ENCODE peak calls at places on chromosomes 12 and 14, in four cellular contexts. One of them, this sample, is unnamed.

GRCh38 chr12:45601888-45602287 is 127.6 kb upstream of the ARID2 start:
- DNase-seq in HepG2: no peak
- DNase-seq in SK-N-SH: peak; percentile 68
- DNase-seq in GM12878: no peak
- DNase-seq in this sample: no peak

GRCh38 chr14:90300649-90301048 is 31.1 kb downstream of the NRDE2 start:
- DNase-seq in SK-N-SH: no peak
- DNase-seq in GM12878: no peak
- DNase-seq in HepG2: no peak
- DNase-seq in this sample: no peak

GRCh38 chr14:100532916-100533630 is 54.1 kb downstream of the BEGAIN start:
- DNase-seq in SK-N-SH: peak; percentile 46
- DNase-seq in GM12878: no peak
- DNase-seq in HepG2: no peak
- DNase-seq in this sample: no peak

GRCh38 chr12:123057505-123058265 is 77.2 kb downstream of the ARL6IP4 start:
- DNase-seq in HepG2: no peak
- DNase-seq in SK-N-SH: no peak
- DNase-seq in GM12878: no peak
- DNase-seq in this sample: no peak

GRCh38 chr12:105296116-105297095 is 34.1 kb upstream of the C12orf75 start:
- DNase-seq in GM12878: no peak
- DNase-seq in SK-N-SH: no peak
- DNase-seq in HepG2: no peak
- DNase-seq in this sample: no peak

GRCh38 chr14:54253195-54253947 is 143.4 kb upstream of the CDKN3 start:
- DNase-seq in SK-N-SH: no peak
- DNase-seq in HepG2: peak; percentile 30
- DNase-seq in GM12878: no peak
- DNase-seq in this sample: no peak

GRCh38 chr14:94317259-94317658 is 5.9 kb downstream of the SERPINA6 start:
- DNase-seq in HepG2: peak; percentile 78
- DNase-seq in SK-N-SH: no peak
- DNase-seq in GM12878: no peak
- DNase-seq in this sample: no peak

GRCh38 chr12:40098406-40099145 is 7.3 kb downstream of the SLC2A13 start:
- DNase-seq in HepG2: no peak
- DNase-seq in SK-N-SH: no peak
- DNase-seq in GM12878: no peak
- DNase-seq in this sample: no peak

GRCh38 chr12:122753213-122753571 is 568 bp downstream of the DENR start:
- DNase-seq in SK-N-SH: no peak
- DNase-seq in GM12878: no peak
- DNase-seq in HepG2: no peak
- DNase-seq in this sample: no peak

GRCh38 chr14:20454359-20454644 is 310 bp downstream of the OSGEP start:
- DNase-seq in HepG2: no peak
- DNase-seq in SK-N-SH: no peak
- DNase-seq in GM12878: no peak
- DNase-seq in this sample: no peak

GRCh38 chr12:84128117-84128991 is 784.2 kb downstream of the SLC6A15 start:
- DNase-seq in GM12878: no peak
- DNase-seq in SK-N-SH: no peak
- DNase-seq in HepG2: no peak
- DNase-seq in this sample: peak; percentile 2

GRCh38 chr12:116616536-116617248 is 57.5 kb downstream of the MAP1LC3B2 start:
- DNase-seq in SK-N-SH: no peak
- DNase-seq in GM12878: no peak
- DNase-seq in HepG2: no peak
- DNase-seq in this sample: no peak

GRCh38 chr12:21940549-21940948 is 677 bp downstream of the ABCC9 start:
- DNase-seq in GM12878: no peak
- DNase-seq in HepG2: no peak
- DNase-seq in SK-N-SH: no peak
- DNase-seq in this sample: no peak

GRCh38 chr12:2751686-2752085 is 43.1 kb upstream of the FKBP4 start:
- DNase-seq in SK-N-SH: peak; percentile 32
- DNase-seq in GM12878: no peak
- DNase-seq in HepG2: no peak
- DNase-seq in this sample: no peak

GRCh38 chr12:99984271-99985128 is at the start of gene ANKS1B:
- DNase-seq in GM12878: no peak
- DNase-seq in SK-N-SH: peak; percentile 89
- DNase-seq in HepG2: no peak
- DNase-seq in this sample: peak; percentile 52

GRCh38 chr14:62443796-62444195 is 601.5 kb downstream of the KCNH5 start:
- DNase-seq in SK-N-SH: no peak
- DNase-seq in HepG2: no peak
- DNase-seq in GM12878: no peak
- DNase-seq in this sample: no peak

GRCh38 chr14:79543966-79544365 is 667.3 kb downstream of the DIO2 start:
- DNase-seq in HepG2: no peak
- DNase-seq in SK-N-SH: peak; percentile 1
- DNase-seq in GM12878: no peak
- DNase-seq in this sample: peak; percentile 6
- TF ChIP-seq MAX in HepG2: no peak
- TF ChIP-seq MAX in SK-N-SH: no peak
- TF ChIP-seq MAX in GM12878: no peak
- TF ChIP-seq MAX in this sample: no peak

GRCh38 chr14:65170318-65170717 is 68.0 kb upstream of the MAX start:
- DNase-seq in SK-N-SH: peak; percentile 26
- DNase-seq in GM12878: no peak
- DNase-seq in HepG2: no peak
- DNase-seq in this sample: no peak
- H2AFZ ChIP-seq in SK-N-SH: peak overlapping the region; percentile 82
- H2AFZ ChIP-seq in GM12878: peak overlapping the region; percentile 85
- H2AFZ ChIP-seq in HepG2: no peak overlapping the region
- H2AFZ ChIP-seq in this sample: peak overlapping the region; percentile 55

DNA sequence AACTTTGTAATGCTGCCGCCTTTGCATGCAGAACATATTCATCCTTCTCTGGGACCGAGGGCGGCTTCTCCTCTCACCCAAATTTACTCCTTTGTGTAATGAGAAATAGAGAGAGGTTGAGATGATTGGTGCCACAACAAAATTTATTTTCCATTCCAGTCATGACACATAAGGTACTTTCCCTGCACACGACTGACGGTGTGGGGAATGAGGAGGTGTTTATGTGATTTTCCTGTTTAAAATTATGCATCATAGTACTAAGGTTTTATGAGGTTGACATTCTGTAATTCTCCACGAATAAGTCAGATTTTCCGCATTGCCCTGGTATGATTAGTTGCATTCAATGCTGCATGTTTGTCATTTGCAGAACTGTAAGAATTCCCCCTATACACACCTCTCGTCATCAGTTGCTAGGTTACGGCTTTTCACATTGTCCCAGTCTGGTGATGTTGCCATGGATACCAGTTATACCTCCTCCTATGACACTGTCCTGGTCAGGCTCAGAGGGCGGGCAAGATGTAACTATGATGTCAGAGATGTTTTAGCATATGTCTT is 23.1 kb downstream of the BICDL1 start:
- DNase-seq in GM12878: peak; percentile 93
- DNase-seq in HepG2: no peak
- DNase-seq in SK-N-SH: peak; percentile 66
- DNase-seq in this sample: peak; percentile 16
- TF ChIP-seq MAX in GM12878: no peak
- TF ChIP-seq MAX in HepG2: no peak
- TF ChIP-seq MAX in SK-N-SH: no peak
- TF ChIP-seq MAX in this sample: no peak

DNA sequence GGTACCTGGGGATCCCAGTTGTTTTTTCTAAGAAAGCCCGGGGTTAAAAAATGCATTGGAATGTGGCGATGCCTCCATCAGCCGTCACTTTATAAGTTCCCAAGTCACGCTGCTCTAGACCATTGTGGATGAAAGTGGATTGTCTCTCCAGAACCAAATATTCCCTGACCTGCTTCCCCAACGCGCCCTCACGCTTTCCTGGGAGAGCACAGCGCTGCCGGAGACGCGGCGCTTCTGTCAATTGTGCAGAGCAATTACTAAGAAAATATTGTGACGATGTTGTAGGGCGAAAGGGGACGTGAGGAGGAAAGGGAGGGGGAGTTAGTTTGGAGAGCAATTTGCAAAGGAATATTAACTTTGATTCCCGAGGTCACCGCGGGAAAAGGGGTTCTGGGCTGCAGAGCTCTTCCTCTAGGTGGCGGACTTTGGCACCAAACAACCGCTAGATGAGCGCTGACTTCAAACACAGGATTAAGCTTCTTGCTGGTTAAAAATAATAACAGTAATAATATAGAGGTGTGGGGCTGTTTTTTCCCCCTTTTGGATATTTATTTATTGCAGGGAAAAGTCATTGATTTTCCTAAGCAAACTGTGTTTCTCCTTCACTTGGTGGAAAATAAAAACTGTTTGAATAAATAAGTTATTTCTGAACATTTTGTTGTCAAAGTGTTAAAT is 9.6 kb upstream of the FOXG1 start:
- DNase-seq in HepG2: peak; percentile 72
- DNase-seq in SK-N-SH: peak; percentile 52
- DNase-seq in GM12878: no peak
- DNase-seq in this sample: peak; percentile 9
- H2AFZ ChIP-seq in HepG2: no peak overlapping the region
- H2AFZ ChIP-seq in SK-N-SH: no peak overlapping the region
- H2AFZ ChIP-seq in GM12878: no peak overlapping the region
- H2AFZ ChIP-seq in this sample: no peak overlapping the region

GRCh38 chr12:79487386-79488110 is 203.2 kb downstream of the PAWR start:
- DNase-seq in GM12878: no peak
- DNase-seq in HepG2: no peak
- DNase-seq in SK-N-SH: no peak
- DNase-seq in this sample: no peak

GRCh38 chr12:79482921-79483320 is 207.8 kb downstream of the PAWR start:
- DNase-seq in HepG2: no peak
- DNase-seq in SK-N-SH: no peak
- DNase-seq in GM12878: no peak
- DNase-seq in this sample: no peak

DNA sequence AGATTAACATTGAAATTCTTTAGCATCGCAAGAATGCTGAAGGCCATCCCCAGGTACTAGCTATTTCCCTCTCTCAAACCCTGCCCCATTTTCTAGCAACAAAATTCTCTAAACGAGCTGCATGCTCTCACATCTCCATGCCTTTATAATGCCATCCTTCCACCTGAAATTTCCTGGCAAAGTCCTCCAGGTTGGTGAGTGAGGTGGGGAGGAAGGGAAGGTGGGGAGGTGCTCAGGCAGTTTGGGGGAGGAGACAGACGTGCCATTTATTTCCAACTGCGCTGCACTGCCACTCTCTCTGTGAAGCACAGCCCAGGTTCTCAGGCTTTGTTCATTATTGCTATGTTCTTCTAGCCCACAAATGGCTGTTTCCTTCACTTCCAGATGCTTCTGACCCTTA is 208.4 kb downstream of the PAWR start:
- DNase-seq in SK-N-SH: no peak
- DNase-seq in GM12878: no peak
- DNase-seq in HepG2: no peak
- DNase-seq in this sample: no peak
- TF ChIP-seq MAX in SK-N-SH: no peak
- TF ChIP-seq MAX in GM12878: no peak
- TF ChIP-seq MAX in HepG2: no peak
- TF ChIP-seq MAX in this sample: no peak

GRCh38 chr12:29054790-29055663 is 94.1 kb upstream of the FAR2 start:
- DNase-seq in GM12878: no peak
- DNase-seq in HepG2: no peak
- DNase-seq in SK-N-SH: peak; percentile 73
- DNase-seq in this sample: no peak

GRCh38 chr12:29050503-29050902 is 98.6 kb upstream of the FAR2 start:
- DNase-seq in HepG2: no peak
- DNase-seq in GM12878: no peak
- DNase-seq in SK-N-SH: no peak
- DNase-seq in this sample: no peak

GRCh38 chr12:29048787-29049186 is 100.3 kb upstream of the FAR2 start:
- DNase-seq in HepG2: no peak
- DNase-seq in SK-N-SH: no peak
- DNase-seq in GM12878: no peak
- DNase-seq in this sample: no peak

GRCh38 chr12:29051221-29051620 is 97.9 kb upstream of the FAR2 start:
- DNase-seq in SK-N-SH: no peak
- DNase-seq in GM12878: no peak
- DNase-seq in HepG2: no peak
- DNase-seq in this sample: no peak

GRCh38 chr12:29053567-29053966 is 95.5 kb upstream of the FAR2 start:
- DNase-seq in GM12878: no peak
- DNase-seq in HepG2: no peak
- DNase-seq in SK-N-SH: no peak
- DNase-seq in this sample: peak; percentile 7
- H2AFZ ChIP-seq in GM12878: no peak overlapping the region
- H2AFZ ChIP-seq in HepG2: no peak overlapping the region
- H2AFZ ChIP-seq in SK-N-SH: no peak overlapping the region
- H2AFZ ChIP-seq in this sample: no peak overlapping the region

DNA sequence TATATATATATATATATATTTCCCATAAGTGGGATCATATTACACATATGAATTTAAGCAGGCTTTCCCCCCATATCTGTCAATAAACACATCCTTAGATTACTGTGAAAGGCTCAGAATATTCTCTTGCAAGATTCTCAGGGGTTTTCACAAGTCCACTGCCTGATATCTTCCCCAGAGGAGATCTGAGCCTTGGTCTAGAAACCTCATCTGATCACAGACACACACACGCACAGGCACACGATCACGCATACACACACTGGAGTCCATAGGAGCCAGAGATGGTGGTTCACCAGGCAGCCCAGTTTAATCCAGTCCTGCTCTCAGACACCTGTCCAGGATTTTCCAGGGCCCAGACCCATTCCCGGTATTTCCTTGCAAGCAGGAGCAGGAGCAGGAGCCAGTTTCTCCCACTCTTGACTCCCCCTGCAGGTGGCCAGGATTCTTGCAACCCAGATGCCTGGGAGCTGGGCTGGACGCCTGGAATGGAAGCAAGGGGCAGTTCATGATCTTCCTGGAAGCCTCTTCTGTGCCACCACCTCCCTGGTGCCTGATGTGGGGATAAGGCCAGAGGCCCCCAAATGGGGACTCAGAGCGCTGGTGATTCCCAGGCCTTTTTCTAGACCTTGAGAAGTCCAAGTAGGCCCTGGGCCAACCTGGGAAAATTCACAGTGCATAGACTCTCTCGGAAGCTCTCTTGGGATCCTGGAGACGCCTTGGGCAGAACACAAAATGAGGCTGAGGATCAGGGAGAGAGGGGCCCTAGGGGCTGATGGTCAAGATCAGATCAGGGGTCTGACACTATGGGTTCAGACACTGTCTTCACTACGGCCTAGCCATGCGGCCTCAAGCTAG is 16.5 kb upstream of the KRT78 start:
- DNase-seq in SK-N-SH: peak; percentile 87
- DNase-seq in HepG2: peak; percentile 56
- DNase-seq in GM12878: no peak
- DNase-seq in this sample: peak; percentile 75
- TF ChIP-seq MAX in SK-N-SH: no peak
- TF ChIP-seq MAX in HepG2: no peak
- TF ChIP-seq MAX in GM12878: no peak
- TF ChIP-seq MAX in this sample: no peak